ENCODE peak calls at places on chromosomes 13 and 19, in six cellular contexts. A is breast epithelium, J is psoas muscle, P is suprapubic skin, U is heart left ventricle, C is heart right ventricle. I is an unnamed sample.

GRCh38 chr19:5997371-5997770 is 19.4 kb upstream of the RANBP3 start:
- DNase-seq in A (no peak), J (no peak), P (no peak), U (no peak), C (no peak), I (no peak)

GRCh38 chr19:23560051-23560450 is 127.0 kb downstream of the ZNF675 start:
- DNase-seq in A (no peak), J (no peak), P (no peak), U (no peak), C (no peak), I (no peak)

GRCh38 chr13:44874886-44875630 is 114.2 kb downstream of the NUFIP1 start:
- DNase-seq in A (no peak), J (no peak), P (no peak), U (no peak), C (no peak), I (no peak)

GRCh38 chr19:30029721-30030510 is 87.9 kb downstream of the URI1 start:
- DNase-seq in A (no peak), J (no peak), P (no peak), U (no peak), C (no peak), I (no peak)

GRCh38 chr13:45143346-45143751 is 23.0 kb downstream of the GTF2F2 start:
- DNase-seq in A (no peak), J (no peak), P (no peak), U (no peak), C (no peak), I (no peak)

GRCh38 chr19:39138221-39139211 is 12.9 kb downstream of the PAK4 start:
- DNase-seq in A (no peak), J (no peak), P (no peak), U (no peak), C (no peak), I (no peak)

GRCh38 chr13:43054803-43055802 is 31.7 kb downstream of the DNAJC15 start:
- DNase-seq in A (no peak), J (no peak), P (no peak), U (peak; percentile 52), C (peak; percentile 28), I (no peak)

GRCh38 chr13:47518530-47518929 is 482.5 kb downstream of the SUCLA2 start:
- DNase-seq in A (no peak), J (no peak), P (no peak), U (no peak), C (no peak), I (no peak)

GRCh38 chr13:41127746-41128145 is 4.9 kb downstream of the KBTBD6 start:
- DNase-seq in A (no peak), J (no peak), P (no peak), U (no peak), C (no peak), I (no peak)

DNA sequence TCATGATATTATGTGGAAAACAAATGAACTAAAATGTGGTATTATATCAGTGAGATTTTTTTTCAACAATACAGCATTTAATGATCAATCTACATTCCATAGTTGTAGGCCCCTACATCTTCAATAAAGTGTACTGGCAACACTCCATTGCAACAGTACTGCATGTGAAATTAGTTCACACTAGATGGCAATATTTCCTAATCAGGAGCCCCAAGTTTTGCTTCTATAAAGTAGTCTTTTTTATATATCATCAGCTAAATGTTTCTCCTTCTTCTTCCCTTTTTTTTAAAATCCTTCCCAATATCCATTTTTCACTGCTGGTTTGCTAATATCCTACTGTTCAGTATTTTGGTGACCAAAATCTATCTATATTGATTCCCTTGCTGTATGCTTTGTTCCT is 528.3 kb upstream of the ATXN8OS start:
- DNase-seq in A (no peak), J (no peak), P (no peak), U (no peak), C (no peak), I (no peak)
- TF ChIP-seq CTCF in A (no peak), J (no peak), P (no peak), U (no peak), C (no peak), I (no peak)

DNA sequence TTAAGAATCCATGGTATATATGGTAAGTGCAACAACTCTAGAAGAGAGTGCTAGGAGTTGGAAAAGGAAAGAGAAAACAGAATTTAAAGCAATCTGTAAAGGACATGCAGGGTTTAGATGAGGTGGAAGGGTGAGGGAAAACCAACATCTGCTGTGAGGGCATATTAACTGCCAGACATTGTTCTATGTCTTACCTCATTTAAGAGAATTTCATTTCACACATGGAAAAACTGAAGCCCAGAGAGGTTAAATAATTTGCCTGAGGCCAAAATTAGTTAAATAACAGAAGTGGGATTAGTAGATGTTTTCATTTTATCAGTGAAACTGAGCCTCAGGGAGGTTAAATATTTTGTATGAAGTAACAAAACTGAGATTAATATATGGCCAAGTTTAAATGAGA is 7.4 kb upstream of the USPL1 start:
- DNase-seq in A (no peak), J (no peak), P (no peak), U (no peak), C (no peak), I (no peak)
- H3K4me1 ChIP-seq in A (no peaks in the 10 kb centered on the region), J (peaks cover 4% of the 10 kb centered on the region), P (peaks cover 7% of the 10 kb centered on the region), U (peaks cover 4% of the 10 kb centered on the region), C (peaks cover 3% of the 10 kb centered on the region), I (peaks cover 5% of the 10 kb centered on the region)

GRCh38 chr13:26838821-26839220 is 78.2 kb upstream of the GPR12 start:
- DNase-seq in A (no peak), J (no peak), P (no peak), U (no peak), C (no peak), I (no peak)

GRCh38 chr13:26839682-26840081 is 79.1 kb upstream of the GPR12 start:
- DNase-seq in A (no peak), J (no peak), P (no peak), U (no peak), C (no peak), I (no peak)

GRCh38 chr13:26837102-26837501 is 76.5 kb upstream of the GPR12 start:
- DNase-seq in A (no peak), J (no peak), P (no peak), U (no peak), C (no peak), I (no peak)

GRCh38 chr13:26837997-26838396 is 77.4 kb upstream of the GPR12 start:
- DNase-seq in A (no peak), J (no peak), P (peak; percentile 66), U (peak; percentile 17), C (peak; percentile 21), I (no peak)
- H3K9me3 ChIP-seq in A (no peaks in the 10 kb centered on the region), J (no peaks in the 10 kb centered on the region), P (no peaks in the 10 kb centered on the region), U (no peaks in the 10 kb centered on the region), C (no peaks in the 10 kb centered on the region), I (no peaks in the 10 kb centered on the region)

DNA sequence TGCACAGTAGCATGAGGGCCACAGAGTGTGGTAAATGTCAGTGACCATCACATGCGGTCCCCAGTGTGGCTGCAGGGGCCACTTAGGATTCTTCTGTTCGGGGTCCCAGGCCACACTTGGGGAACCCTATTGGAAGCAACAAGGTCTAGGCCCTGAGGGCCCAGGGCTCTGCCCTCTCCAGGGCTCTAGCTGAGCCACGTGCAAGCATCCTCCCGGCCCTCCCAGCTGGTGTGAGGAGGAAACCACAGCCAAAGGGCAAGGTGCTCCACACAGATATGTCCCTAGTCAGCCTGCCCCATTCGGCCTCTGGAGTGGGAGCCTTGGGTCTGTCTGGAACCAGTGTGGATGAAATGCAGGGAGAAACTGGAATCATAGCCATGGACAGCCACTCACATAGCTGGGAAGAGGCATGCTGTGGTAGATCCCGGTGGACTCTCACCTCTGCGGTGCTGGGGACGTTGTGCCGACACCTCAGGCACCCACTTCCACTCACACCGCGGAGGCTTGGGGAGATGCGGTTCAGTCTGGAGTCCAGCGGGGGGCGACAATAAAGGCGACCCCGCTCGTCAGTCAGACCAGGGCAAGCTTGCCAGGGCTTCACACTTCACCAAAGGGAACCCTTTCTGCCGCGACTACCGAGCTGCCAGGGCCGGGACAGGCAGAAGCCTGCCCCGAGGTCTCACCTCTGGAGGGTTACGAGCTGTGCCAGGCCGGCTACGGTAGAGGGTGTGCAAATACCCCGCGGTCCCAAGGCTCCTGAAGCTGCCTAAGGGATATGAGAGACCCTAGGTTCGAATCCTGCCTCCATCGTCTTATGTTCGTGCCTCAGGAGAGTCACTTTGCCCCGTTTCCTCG is 4.3 kb upstream of the ZNF497 start:
- DNase-seq in A (no peak), J (no peak), P (no peak), U (no peak), C (no peak), I (no peak)
- TF ChIP-seq CTCF in A (no peak), J (no peak), P (no peak), U (no peak), C (no peak), I (no peak)

DNA sequence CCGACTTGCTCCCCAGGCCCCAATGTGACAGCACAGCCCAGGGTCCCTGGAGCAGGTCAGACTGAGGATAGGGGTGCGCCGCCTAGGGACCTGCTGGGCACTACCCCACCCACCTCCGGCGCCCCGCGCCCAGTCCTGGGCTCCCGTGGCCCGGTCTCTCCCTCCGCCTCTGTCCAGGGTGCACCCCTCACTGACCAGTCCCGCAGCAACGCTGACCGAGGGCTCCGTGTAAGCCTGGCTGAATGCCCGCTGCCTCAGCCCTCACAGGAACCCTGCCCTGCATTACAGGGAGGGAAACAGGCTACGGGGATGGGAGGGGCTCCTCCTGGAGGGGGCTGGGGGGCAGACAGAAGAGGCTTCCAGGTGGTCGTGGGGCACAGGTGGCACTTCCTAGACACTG is 31.7 kb downstream of the GPX4 start:
- DNase-seq in A (no peak), J (no peak), P (no peak), U (no peak), C (no peak), I (no peak)
- H3K4me1 ChIP-seq in A (peaks cover 29% of the 10 kb centered on the region), J (peaks cover 18% of the 10 kb centered on the region), P (peaks cover 55% of the 10 kb centered on the region), U (peaks cover 20% of the 10 kb centered on the region), C (peaks cover 41% of the 10 kb centered on the region), I (peaks cover 24% of the 10 kb centered on the region)

GRCh38 chr19:28887920-28888618 is 324.9 kb downstream of the UQCRFS1 start:
- DNase-seq in A (no peak), J (no peak), P (no peak), U (no peak), C (peak; percentile 30), I (no peak)
- H3K9me3 ChIP-seq in A (no peaks in the 10 kb centered on the region), J (no peaks in the 10 kb centered on the region), P (no peaks in the 10 kb centered on the region), U (no peaks in the 10 kb centered on the region), C (no peaks in the 10 kb centered on the region), I (no peaks in the 10 kb centered on the region)

GRCh38 chr19:1780272-1780957 is 27.1 kb downstream of the ONECUT3 start:
- DNase-seq in A (no peak), J (no peak), P (no peak), U (no peak), C (no peak), I (no peak)
- TF ChIP-seq CTCF in A (no peak), J (no peak), P (no peak), U (no peak), C (no peak), I (no peak)

DNA sequence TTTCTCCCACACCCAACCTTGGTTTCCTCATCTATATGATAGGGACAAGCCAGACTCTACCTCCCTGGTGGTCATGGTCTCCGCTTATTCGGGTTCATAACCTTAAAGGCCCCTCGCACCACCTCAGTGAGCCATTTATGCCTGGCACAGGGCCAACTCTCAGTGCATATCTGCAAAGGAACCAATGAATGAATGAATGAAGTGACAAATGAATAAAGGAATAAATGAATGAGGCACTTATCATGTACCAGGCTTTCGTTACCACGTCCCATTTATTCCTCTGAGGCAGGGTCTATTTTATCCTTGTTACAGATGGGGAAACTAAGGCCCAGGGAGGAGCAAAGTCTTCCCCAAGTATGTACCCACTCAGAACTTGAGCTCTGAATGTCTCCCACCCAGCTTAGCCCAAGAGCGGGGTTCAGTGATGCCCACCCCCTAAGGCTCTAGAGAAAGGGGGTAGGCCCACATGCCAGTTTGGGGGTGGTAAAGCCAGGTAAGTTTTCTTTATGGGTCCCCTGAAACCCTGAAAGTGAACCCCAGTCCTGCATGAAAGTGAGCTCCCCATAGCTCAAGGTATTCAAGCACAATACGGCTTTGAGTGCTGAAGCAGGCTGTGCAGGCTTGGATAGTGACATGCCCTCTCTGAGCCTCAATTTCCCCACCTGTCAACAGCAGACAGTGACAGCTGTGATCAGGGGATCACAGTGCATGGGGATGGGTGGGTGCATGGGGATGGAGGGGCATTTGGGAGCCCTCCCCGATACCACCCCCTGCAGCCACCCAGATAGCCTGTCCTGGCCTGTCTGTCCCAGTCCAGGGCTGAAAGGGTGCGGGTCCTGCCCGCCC is 490 bp upstream of the SLC5A5 start:
- DNase-seq in A (no peak), J (no peak), P (no peak), U (no peak), C (no peak), I (no peak)
- H3K4me1 ChIP-seq in A (peaks cover 4% of the 10 kb centered on the region), J (no peaks in the 10 kb centered on the region), P (peaks cover 26% of the 10 kb centered on the region), U (no peaks in the 10 kb centered on the region), C (peaks cover 4% of the 10 kb centered on the region), I (peaks cover 14% of the 10 kb centered on the region)